ENCODE peak calls at places on chromosomes 4 and X, in five cellular contexts. One of them, this sample, is unnamed.

GRCh38 chr4:155047755-155048154 is 160.7 kb upstream of the NPY2R start:
- DNase-seq in NB4: no peak
- DNase-seq in AG09319: no peak
- DNase-seq in Calu3: no peak
- DNase-seq in neural progenitor cell: no peak
- DNase-seq in this sample: no peak

GRCh38 chr4:186260504-186261448 is 5.2 kb upstream of the F11 start:
- DNase-seq in NB4: no peak
- DNase-seq in AG09319: no peak
- DNase-seq in Calu3: peak
- DNase-seq in neural progenitor cell: no peak
- DNase-seq in this sample: no peak

GRCh38 chr4:11773798-11774197 is 345.1 kb upstream of the HS3ST1 start:
- DNase-seq in NB4: no peak
- DNase-seq in AG09319: no peak
- DNase-seq in Calu3: no peak
- DNase-seq in neural progenitor cell: no peak
- DNase-seq in this sample: no peak

GRCh38 chrX:30741545-30741944 is 88.3 kb downstream of the GK start:
- DNase-seq in NB4: no peak
- DNase-seq in AG09319: no peak
- DNase-seq in Calu3: no peak
- DNase-seq in neural progenitor cell: peak
- DNase-seq in this sample: no peak

GRCh38 chr4:148327683-148328082 is 114.5 kb downstream of the NR3C2 start:
- DNase-seq in NB4: no peak
- DNase-seq in AG09319: no peak
- DNase-seq in Calu3: no peak
- DNase-seq in neural progenitor cell: no peak
- DNase-seq in this sample: no peak

GRCh38 chr4:106329027-106329618 is 12.8 kb downstream of the AIMP1 start:
- DNase-seq in NB4: peak
- DNase-seq in AG09319: no peak
- DNase-seq in Calu3: no peak
- DNase-seq in neural progenitor cell: peak
- DNase-seq in this sample: no peak

GRCh38 chrX:76920621-76921020 is 493.1 kb downstream of the MAGEE1 start:
- DNase-seq in NB4: no peak
- DNase-seq in AG09319: no peak
- DNase-seq in Calu3: no peak
- DNase-seq in neural progenitor cell: no peak
- DNase-seq in this sample: no peak

GRCh38 chr4:108988514-108989195 is 225.8 kb upstream of the ETNPPL start:
- DNase-seq in NB4: no peak
- DNase-seq in AG09319: no peak
- DNase-seq in Calu3: no peak
- DNase-seq in neural progenitor cell: no peak
- DNase-seq in this sample: no peak

GRCh38 chr4:22477136-22477793 is 38.6 kb downstream of the ADGRA3 start:
- DNase-seq in NB4: no peak
- DNase-seq in AG09319: no peak
- DNase-seq in Calu3: no peak
- DNase-seq in neural progenitor cell: no peak
- DNase-seq in this sample: no peak

GRCh38 chrX:22758807-22759481 is 240.8 kb upstream of the DDX53 start:
- DNase-seq in NB4: no peak
- DNase-seq in AG09319: no peak
- DNase-seq in Calu3: no peak
- DNase-seq in neural progenitor cell: no peak
- DNase-seq in this sample: no peak

GRCh38 chrX:74251006-74251930 is 52.7 kb upstream of the ZCCHC13 start:
- DNase-seq in NB4: peak
- DNase-seq in AG09319: peak
- DNase-seq in Calu3: peak
- DNase-seq in neural progenitor cell: no peak
- DNase-seq in this sample: no peak

DNA sequence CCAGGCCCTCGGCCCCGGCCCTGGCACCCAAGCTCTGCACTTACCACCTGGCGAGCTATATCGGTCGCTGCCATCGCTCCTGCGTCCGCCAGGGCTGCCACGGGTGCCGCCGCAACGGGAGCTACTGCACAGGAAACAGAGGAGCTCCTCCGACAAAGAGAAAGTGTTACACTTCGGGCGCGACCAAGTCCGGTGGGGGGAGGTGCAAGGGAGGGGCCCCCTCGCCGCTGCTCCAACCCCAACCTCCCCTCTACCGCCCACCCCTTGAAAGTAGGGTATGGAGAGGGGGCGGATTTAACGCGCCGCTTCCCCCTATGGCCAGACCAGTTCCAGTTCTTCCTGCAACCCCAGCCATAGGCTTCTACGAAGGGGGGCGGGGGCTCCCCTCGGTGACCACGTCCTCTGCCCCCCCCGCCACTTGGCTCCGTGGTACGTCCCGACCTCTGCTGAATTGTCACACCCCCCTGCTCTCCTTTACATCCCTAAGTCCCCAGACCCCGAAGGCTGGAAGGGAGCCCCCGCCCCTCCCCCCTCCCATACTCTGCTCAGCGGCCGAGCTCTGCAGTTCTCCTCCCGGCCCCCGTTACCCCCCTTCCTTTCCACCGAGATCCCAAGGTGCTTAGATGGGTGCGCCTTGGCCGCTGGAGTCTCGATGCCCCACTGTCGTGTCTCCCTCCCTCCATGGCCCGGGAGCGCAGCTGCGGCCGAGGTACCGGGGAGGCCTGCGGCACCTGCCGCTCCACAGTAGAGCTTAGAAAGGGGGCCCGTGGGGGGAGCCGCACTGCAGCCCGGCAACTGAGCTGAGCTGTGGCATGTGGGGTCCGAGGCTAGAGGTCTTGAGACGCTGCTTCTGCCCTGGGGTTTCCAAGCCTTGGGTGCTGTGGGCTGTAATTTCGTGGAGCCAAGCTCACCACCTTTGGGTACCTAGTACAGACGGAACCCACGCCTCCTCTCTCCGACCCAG is at the start of gene SEPTIN6:
- DNase-seq in NB4: peak
- DNase-seq in AG09319: no peak
- DNase-seq in Calu3: peak
- DNase-seq in neural progenitor cell: peak
- DNase-seq in this sample: peak
- TF ChIP-seq CTCF in NB4: no peak
- TF ChIP-seq CTCF in AG09319: no peak
- TF ChIP-seq CTCF in Calu3: peak
- TF ChIP-seq CTCF in neural progenitor cell: no peak
- TF ChIP-seq CTCF in this sample: no peak

GRCh38 chr4:151604238-151604637 is 156.6 kb downstream of the GATB start:
- DNase-seq in NB4: peak
- DNase-seq in AG09319: peak
- DNase-seq in Calu3: no peak
- DNase-seq in neural progenitor cell: no peak
- DNase-seq in this sample: no peak
- TF ChIP-seq CTCF in NB4: peak
- TF ChIP-seq CTCF in AG09319: peak
- TF ChIP-seq CTCF in Calu3: no peak
- TF ChIP-seq CTCF in neural progenitor cell: peak
- TF ChIP-seq CTCF in this sample: peak

GRCh38 chr4:60746172-60746571 is 454.0 kb upstream of the ADGRL3 start:
- DNase-seq in NB4: no peak
- DNase-seq in AG09319: no peak
- DNase-seq in Calu3: no peak
- DNase-seq in neural progenitor cell: no peak
- DNase-seq in this sample: no peak

GRCh38 chr4:60743654-60744053 is 456.5 kb upstream of the ADGRL3 start:
- DNase-seq in NB4: no peak
- DNase-seq in AG09319: no peak
- DNase-seq in Calu3: no peak
- DNase-seq in neural progenitor cell: no peak
- DNase-seq in this sample: no peak

DNA sequence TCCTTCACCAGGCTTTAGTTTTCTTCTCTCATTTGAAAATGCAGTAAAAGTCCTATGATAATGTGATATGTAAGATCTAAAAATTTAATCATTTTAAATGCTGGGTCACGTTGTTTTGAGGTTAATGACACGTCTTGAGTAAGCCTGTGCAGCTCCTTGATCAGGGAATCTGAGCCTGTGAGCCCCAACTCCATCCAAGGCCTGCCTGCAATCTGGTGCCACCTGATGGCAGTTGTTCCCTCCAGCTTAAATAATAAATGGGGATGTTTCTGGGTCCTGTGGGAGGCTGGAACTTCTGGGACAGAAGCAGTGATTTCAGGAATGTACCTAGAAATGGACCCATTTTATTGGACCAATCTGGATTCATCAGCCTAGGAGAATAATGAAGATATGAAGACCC is 455.4 kb upstream of the ADGRL3 start:
- DNase-seq in NB4: no peak
- DNase-seq in AG09319: no peak
- DNase-seq in Calu3: no peak
- DNase-seq in neural progenitor cell: peak
- DNase-seq in this sample: no peak
- TF ChIP-seq CTCF in NB4: no peak
- TF ChIP-seq CTCF in AG09319: no peak
- TF ChIP-seq CTCF in Calu3: no peak
- TF ChIP-seq CTCF in neural progenitor cell: peak
- TF ChIP-seq CTCF in this sample: no peak

GRCh38 chrX:71911023-71911730 is 532 bp downstream of the NHSL2 start:
- DNase-seq in NB4: peak
- DNase-seq in AG09319: no peak
- DNase-seq in Calu3: peak
- DNase-seq in neural progenitor cell: peak
- DNase-seq in this sample: peak
- TF ChIP-seq CTCF in NB4: no peak
- TF ChIP-seq CTCF in AG09319: peak
- TF ChIP-seq CTCF in Calu3: peak
- TF ChIP-seq CTCF in neural progenitor cell: peak
- TF ChIP-seq CTCF in this sample: peak

GRCh38 chrX:48854898-48855297 is 19.5 kb upstream of the PCSK1N start:
- DNase-seq in NB4: peak
- DNase-seq in AG09319: no peak
- DNase-seq in Calu3: peak
- DNase-seq in neural progenitor cell: peak
- DNase-seq in this sample: no peak
- TF ChIP-seq CTCF in NB4: no peak
- TF ChIP-seq CTCF in AG09319: peak
- TF ChIP-seq CTCF in Calu3: peak
- TF ChIP-seq CTCF in neural progenitor cell: peak
- TF ChIP-seq CTCF in this sample: no peak

GRCh38 chr4:1512738-1513660 is 106.8 kb upstream of the NKX1-1 start:
- DNase-seq in NB4: no peak
- DNase-seq in AG09319: no peak
- DNase-seq in Calu3: peak
- DNase-seq in neural progenitor cell: peak
- DNase-seq in this sample: peak
- TF ChIP-seq CTCF in NB4: no peak
- TF ChIP-seq CTCF in AG09319: peak
- TF ChIP-seq CTCF in Calu3: peak
- TF ChIP-seq CTCF in neural progenitor cell: peak
- TF ChIP-seq CTCF in this sample: peak

DNA sequence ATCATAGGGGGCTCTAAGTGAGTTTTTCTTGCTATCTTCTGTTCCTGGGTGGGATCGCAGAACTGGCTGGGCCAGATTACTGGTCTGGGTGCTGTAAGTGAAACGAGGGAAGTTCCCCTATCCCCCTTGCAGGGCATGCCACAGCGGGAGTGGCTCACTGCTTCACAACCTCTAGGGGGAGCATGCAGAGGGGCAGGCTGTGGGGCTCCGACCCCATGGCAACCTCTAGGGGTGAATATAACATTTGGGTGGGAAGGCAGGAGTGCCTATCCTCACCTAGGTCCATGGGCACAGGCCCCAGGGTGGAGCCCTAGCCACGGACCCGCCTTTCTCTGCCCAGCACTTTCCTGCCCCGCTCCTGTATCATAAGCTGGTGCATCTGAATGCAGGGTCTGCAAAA is 1.7 kb upstream of the RRAGB start:
- DNase-seq in NB4: peak
- DNase-seq in AG09319: no peak
- DNase-seq in Calu3: no peak
- DNase-seq in neural progenitor cell: no peak
- DNase-seq in this sample: no peak
- TF ChIP-seq CTCF in NB4: peak
- TF ChIP-seq CTCF in AG09319: no peak
- TF ChIP-seq CTCF in Calu3: no peak
- TF ChIP-seq CTCF in neural progenitor cell: no peak
- TF ChIP-seq CTCF in this sample: no peak

DNA sequence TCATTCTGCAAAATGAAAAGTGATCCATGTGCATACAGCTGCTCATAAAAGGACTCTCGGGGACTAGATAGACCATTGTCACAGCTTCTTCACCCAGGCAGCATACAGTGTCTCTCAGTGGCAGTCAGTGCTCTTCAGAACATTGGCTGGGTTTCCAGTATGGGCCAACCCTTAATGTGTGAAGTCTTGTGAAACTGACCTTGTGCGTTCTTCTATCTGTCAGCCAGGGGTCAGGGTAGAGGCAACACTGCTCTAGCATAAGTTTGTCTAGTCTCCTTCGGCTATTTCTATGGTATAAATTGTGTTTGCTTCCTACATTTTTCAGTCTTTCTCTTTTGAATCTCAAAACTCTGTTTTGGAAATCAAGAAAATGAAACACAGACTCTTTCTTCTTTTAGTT is 37.0 kb upstream of the SMIM31 start:
- DNase-seq in NB4: peak
- DNase-seq in AG09319: no peak
- DNase-seq in Calu3: no peak
- DNase-seq in neural progenitor cell: peak
- DNase-seq in this sample: no peak
- TF ChIP-seq CTCF in NB4: peak
- TF ChIP-seq CTCF in AG09319: no peak
- TF ChIP-seq CTCF in Calu3: peak
- TF ChIP-seq CTCF in neural progenitor cell: peak
- TF ChIP-seq CTCF in this sample: peak

This sample was measured in glutamatergic neuron.